ENCODE peak calls at places on chromosomes 11 and 22, in ten cellular contexts. N is stimulated activated CD4-positive, alpha-beta T cell treated with anti-CD3 and anti-CD28 coated beads, Interleukin-4, amount 100 ng/mL, for 1 hour; R is activated naive CD8-positive, alpha-beta T cell treated with anti-CD3 and anti-CD28 coated beads for 36 hours; P is NCI-H1436; D is activated CD8-positive, alpha-beta memory T cell treated with anti-CD3 and anti-CD28 coated beads for 4 hours; T is NCI-H2081; A is HCEC 1CT; C is naive thymus-derived CD8-positive, alpha-beta T cell; B is AG09319; E is amygdala. Z is an unnamed sample.

GRCh38 chr11:82944198-82944597 is 42.7 kb downstream of the DDIAS start:
- DNase-seq in N (no peak), R (no peak), P (no peak), D (no peak), T (no peak), A (no peak), C (no peak), B (no peak), E (no peak), Z (no peak)

GRCh38 chr11:69120096-69120875 is 35.4 kb upstream of the SMIM38 start:
- DNase-seq in N (no peak), R (no peak), P (no peak), D (no peak), T (no peak), A (no peak), C (no peak), B (no peak), E (no peak), Z (no peak)

GRCh38 chr11:7088921-7089320 is at the start of gene RBMXL2:
- DNase-seq in N (no peak), R (no peak), P (no peak), D (no peak), T (no peak), A (no peak), C (no peak), B (no peak), E (no peak), Z (no peak)

GRCh38 chr22:31814942-31815341 is 61.1 kb downstream of the DEPDC5 start:
- DNase-seq in N (no peak), R (no peak), P (no peak), D (no peak), T (no peak), A (no peak), C (no peak), B (no peak), E (no peak), Z (no peak)

GRCh38 chr11:23022854-23023253 is 162.6 kb upstream of the CCDC179 start:
- DNase-seq in N (no peak), R (no peak), P (no peak), D (no peak), T (no peak), A (no peak), C (no peak), B (no peak), E (no peak), Z (no peak)

GRCh38 chr11:816433-816779 is 2.3 kb upstream of the PNPLA2 start:
- DNase-seq in N (no peak), R (no peak), P (no peak), D (no peak), T (no peak), A (no peak), C (no peak), B (no peak), E (no peak), Z (no peak)

GRCh38 chr11:12024314-12024926 is 16.0 kb upstream of the DKK3 start:
- DNase-seq in N (no peak), R (no peak), P (no peak), D (no peak), T (no peak), A (no peak), C (no peak), B (no peak), E (no peak), Z (no peak)

GRCh38 chr22:45866398-45867117 is 110.4 kb downstream of the WNT7B start:
- DNase-seq in N (no peak), R (no peak), P (no peak), D (no peak), T (no peak), A (no peak), C (no peak), B (no peak), E (no peak), Z (no peak)

GRCh38 chr11:10304495-10305261 is at the start of gene ADM:
- DNase-seq in N (peak; percentile 37), R (peak; percentile 55), P (peak; percentile 68), D (no peak), T (peak; percentile 44), A (peak; percentile 94), C (peak; percentile 33), B (peak; percentile 93), E (peak; percentile 58), Z (peak; percentile 34)

GRCh38 chr11:65380460-65381126 is 1.9 kb downstream of the SLC25A45 start:
- DNase-seq in N (no peak), R (no peak), P (no peak), D (no peak), T (no peak), A (no peak), C (no peak), B (no peak), E (no peak), Z (no peak)

GRCh38 chr11:18939314-18939713 is at the start of gene MRGPRX1:
- DNase-seq in N (no peak), R (no peak), P (no peak), D (no peak), T (no peak), A (no peak), C (no peak), B (no peak), E (no peak), Z (no peak)

GRCh38 chr11:126280595-126280994 is 2.3 kb upstream of the TIRAP start:
- DNase-seq in N (no peak), R (no peak), P (no peak), D (no peak), T (no peak), A (no peak), C (peak; percentile 16), B (no peak), E (no peak), Z (no peak)

GRCh38 chr11:73554677-73555320 is 43.1 kb downstream of the FAM168A start:
- DNase-seq in N (no peak), R (no peak), P (no peak), D (no peak), T (no peak), A (no peak), C (no peak), B (no peak), E (no peak), Z (no peak)

GRCh38 chr22:49020314-49020713 is 807.4 kb downstream of the BRD1 start:
- DNase-seq in N (no peak), R (no peak), P (no peak), D (no peak), T (no peak), A (no peak), C (no peak), B (no peak), E (no peak), Z (no peak)

GRCh38 chr11:120539681-120540369 is 28.3 kb downstream of the GRIK4 start:
- DNase-seq in N (no peak), R (no peak), P (peak; percentile 13), D (no peak), T (peak; percentile 13), A (peak; percentile 44), C (no peak), B (no peak), E (no peak), Z (no peak)

GRCh38 chr11:1484716-1485503 is 1.7 kb downstream of the MOB2 start:
- DNase-seq in N (no peak), R (no peak), P (no peak), D (no peak), T (no peak), A (no peak), C (no peak), B (no peak), E (no peak), Z (no peak)

GRCh38 chr11:1919428-1920127 is at the start of gene TNNT3:
- DNase-seq in N (no peak), R (no peak), P (no peak), D (no peak), T (no peak), A (no peak), C (no peak), B (no peak), E (no peak), Z (no peak)

GRCh38 chr22:35742342-35743100 is 24.8 kb downstream of the APOL5 start:
- DNase-seq in N (no peak), R (no peak), P (no peak), D (no peak), T (no peak), A (peak; percentile 89), C (no peak), B (no peak), E (no peak), Z (no peak)

GRCh38 chr11:33168605-33169240 is 7.4 kb upstream of the CSTF3 start:
- DNase-seq in N (no peak), R (no peak), P (no peak), D (no peak), T (no peak), A (peak; percentile 7), C (no peak), B (no peak), E (no peak), Z (no peak)

GRCh38 chr11:57072640-57073039 is 83.9 kb downstream of the OR5AK2 start:
- DNase-seq in N (no peak), R (no peak), P (no peak), D (no peak), T (no peak), A (peak; percentile 99), C (no peak), B (peak; percentile 94), E (no peak), Z (no peak)

GRCh38 chr11:28815110-28815509 is 706.9 kb downstream of the METTL15 start:
- DNase-seq in N (no peak), R (no peak), P (no peak), D (no peak), T (no peak), A (no peak), C (no peak), B (no peak), E (no peak), Z (no peak)

GRCh38 chr11:23727821-23728220 is 769.0 kb upstream of the LUZP2 start:
- DNase-seq in N (no peak), R (no peak), P (no peak), D (no peak), T (no peak), A (peak; percentile 17), C (no peak), B (no peak), E (no peak), Z (no peak)

GRCh38 chr11:36431429-36432092 is 78.5 kb downstream of the TRAF6 start:
- DNase-seq in N (no peak), R (peak; percentile 40), P (no peak), D (no peak), T (no peak), A (peak; percentile 96), C (no peak), B (peak; percentile 58), E (no peak), Z (no peak)

GRCh38 chr11:134159652-134160051 is 64.1 kb downstream of the NCAPD3 start:
- DNase-seq in N (no peak), R (no peak), P (no peak), D (no peak), T (no peak), A (no peak), C (no peak), B (no peak), E (no peak), Z (no peak)

GRCh38 chr11:115469361-115469760 is 34.9 kb downstream of the CADM1 start:
- DNase-seq in N (no peak), R (no peak), P (no peak), D (no peak), T (no peak), A (no peak), C (no peak), B (no peak), E (no peak), Z (no peak)

GRCh38 chr22:35477911-35478582 is 62.6 kb upstream of the RASD2 start:
- DNase-seq in N (no peak), R (no peak), P (peak; percentile 88), D (no peak), T (peak; percentile 72), A (peak; percentile 81), C (no peak), B (no peak), E (no peak), Z (no peak)

GRCh38 chr11:64713031-64713780 is 9.8 kb downstream of the NRXN2 start:
- DNase-seq in N (no peak), R (no peak), P (no peak), D (no peak), T (no peak), A (no peak), C (peak; percentile 17), B (no peak), E (no peak), Z (no peak)

GRCh38 chr11:6353367-6353987 is 33.2 kb upstream of the CAVIN3 start:
- DNase-seq in N (peak; percentile 38), R (peak; percentile 50), P (peak; percentile 80), D (peak; percentile 27), T (peak; percentile 70), A (peak; percentile 28), C (peak; percentile 60), B (no peak), E (peak; percentile 15), Z (peak; percentile 55)